ENCODE peak calls at places on chromosomes 13 and 19, in eight cellular contexts. W, U, Y, A, Z, I, L and D are unnamed samples.

GRCh38 chr13:100506154-100506553 is 82.4 kb downstream of the GGACT start:
- DNase-seq in I (no peak), W (no peak), Y (peak; percentile 37), L (no peak), Z (no peak), A (no peak), U (no peak), D (no peak)

GRCh38 chr19:12752056-12752781 is 628 bp downstream of the BEST2 start:
- DNase-seq in Y (no peak), Z (peak; percentile 42), U (no peak), A (no peak), L (no peak), I (no peak), W (no peak), D (no peak)

GRCh38 chr19:36489920-36490415 is 607 bp upstream of the ZNF566 start:
- DNase-seq in A (peak; percentile 97), I (no peak), L (no peak), Y (peak; percentile 59), W (no peak), Z (peak; percentile 91), U (no peak), D (no peak)

GRCh38 chr13:99218545-99218944 is 17.9 kb downstream of the UBAC2 start:
- DNase-seq in A (no peak), Y (no peak), Z (no peak), I (no peak), W (no peak), L (no peak), U (no peak), D (no peak)

GRCh38 chr19:17457621-17458020 is 3.1 kb downstream of the NXNL1 start:
- DNase-seq in Y (no peak), A (no peak), W (no peak), U (no peak), I (no peak), L (no peak), Z (no peak), D (no peak)

GRCh38 chr19:16088351-16088984 is 12.2 kb downstream of the TPM4 start:
- DNase-seq in Y (no peak), Z (no peak), W (no peak), A (no peak), L (no peak), U (peak; percentile 57), I (no peak), D (no peak)

GRCh38 chr13:40668335-40668734 is 1.9 kb upstream of the FOXO1 start:
- DNase-seq in Y (no peak), A (peak; percentile 80), I (no peak), U (peak; percentile 49), Z (no peak), L (peak; percentile 63), W (no peak), D (no peak)

GRCh38 chr19:48393559-48394330 is at the start of gene GRIN2D:
- DNase-seq in L (no peak), U (no peak), A (peak; percentile 65), Y (no peak), I (no peak), W (no peak), Z (peak; percentile 78), D (no peak)

GRCh38 chr13:24644051-24644450 is 36.2 kb upstream of the ATP12A start:
- DNase-seq in I (no peak), U (no peak), A (no peak), Z (no peak), Y (no peak), W (no peak), L (no peak), D (no peak)

GRCh38 chr13:99911965-99912566 is 59.5 kb downstream of the ZIC5 start:
- DNase-seq in Z (no peak), I (no peak), A (no peak), W (no peak), Y (no peak), U (no peak), L (no peak), D (no peak)

GRCh38 chr13:93726173-93727019 is 499.8 kb downstream of the GPC6 start:
- DNase-seq in Y (no peak), W (no peak), L (no peak), A (peak; percentile 43), Z (no peak), U (no peak), I (no peak), D (no peak)

GRCh38 chr19:10104665-10105221 is 1.4 kb upstream of the PPAN start:
- DNase-seq in Y (peak; percentile 76), W (no peak), A (no peak), Z (no peak), L (no peak), U (no peak), I (no peak), D (no peak)

GRCh38 chr19:58107778-58108545 is 9.9 kb upstream of the ZSCAN18 start:
- DNase-seq in Z (no peak), L (no peak), U (no peak), A (no peak), W (no peak), I (no peak), Y (no peak), D (no peak)

GRCh38 chr19:34180273-34180672 is 8.0 kb downstream of the LSM14A start:
- DNase-seq in L (no peak), Z (no peak), I (no peak), W (no peak), A (no peak), U (no peak), Y (no peak), D (no peak)

GRCh38 chr19:16659464-16659831 is 496 bp downstream of the SMIM7 start:
- DNase-seq in Z (no peak), I (no peak), A (no peak), Y (no peak), L (no peak), W (no peak), U (no peak), D (no peak)

GRCh38 chr13:114115796-114116195 is 16.6 kb downstream of the RASA3 start:
- DNase-seq in L (no peak), W (no peak), Z (no peak), U (no peak), I (no peak), Y (no peak), A (no peak), D (no peak)

GRCh38 chr19:1066748-1067340 is at the start of gene ARHGAP45:
- DNase-seq in A (peak; percentile 68), L (no peak), I (no peak), U (no peak), Y (peak; percentile 68), W (no peak), Z (peak; percentile 66), D (no peak)

GRCh38 chr19:21668072-21668471 is 99.3 kb downstream of the ZNF100 start:
- DNase-seq in L (no peak), I (no peak), U (no peak), W (no peak), A (no peak), Z (no peak), Y (no peak), D (no peak)

GRCh38 chr19:4524808-4525562 is 6.7 kb upstream of the PLIN4 start:
- DNase-seq in A (peak; percentile 80), Z (peak; percentile 79), Y (peak; percentile 40), U (peak; percentile 52), I (peak; percentile 51), L (peak; percentile 63), W (no peak), D (no peak)

GRCh38 chr13:35086667-35087066 is 144.6 kb downstream of the NBEA start:
- DNase-seq in Y (no peak), L (no peak), I (no peak), A (no peak), W (no peak), Z (no peak), U (no peak), D (no peak)

GRCh38 chr13:110397445-110397844 is 90.4 kb downstream of the COL4A2 start:
- DNase-seq in Y (no peak), I (no peak), L (peak; percentile 75), W (no peak), A (no peak), Z (no peak), U (no peak), D (no peak)

GRCh38 chr19:45729774-45730388 is 815 bp downstream of the FBXO46 start:
- DNase-seq in I (no peak), Z (no peak), L (no peak), Y (no peak), W (no peak), A (peak; percentile 33), U (peak; percentile 60), D (no peak)

GRCh38 chr19:5694952-5695648 is 5.0 kb downstream of the RPL36 start:
- DNase-seq in I (no peak), W (no peak), U (no peak), Z (peak; percentile 21), L (no peak), A (peak; percentile 0), Y (no peak), D (no peak)

GRCh38 chr19:1237027-1237659 is 662 bp downstream of the CBARP start:
- DNase-seq in A (no peak), I (no peak), U (peak; percentile 0), W (no peak), Z (peak; percentile 81), L (no peak), Y (no peak), D (no peak)

GRCh38 chr19:54153731-54154326 is 5.7 kb downstream of the LENG1 start:
- DNase-seq in Y (no peak), W (no peak), A (no peak), L (no peak), I (no peak), U (no peak), Z (no peak), D (no peak)